ENCODE peak calls at places on chromosomes 11 and 22, in nine cellular contexts. W is stimulated activated CD4-positive, alpha-beta T cell treated with anti-CD3 and anti-CD28 coated beads, Interleukin-1b, Interleukin-23, amount 100 ng/mL, for 24 hours; G is NCI-H460; Z is stimulated activated CD8-positive, alpha-beta memory T cell treated with anti-CD3 and anti-CD28 coated beads, Interleukin-15, amount 100 ng/mL, for 24 hours; K is right atrium auricular region; N is activated CD4-positive, alpha-beta memory T cell treated with anti-CD3 and anti-CD28 coated beads for 36 hours; T is activated naive CD8-positive, alpha-beta T cell treated with anti-CD3 and anti-CD28 coated beads, Interleukin-2, amount 10 ng/mL, durations not matched to agents 7 days and 5 days; B is PC-9; O is activated CD4-positive, alpha-beta T cell treated with anti-CD3 and anti-CD28 coated beads, Interleukin-2, amount 50 U/mL, for 48 hours. P is an unnamed sample.

GRCh38 chr22:23178512-23179254 is 1.6 kb upstream of the BCR start:
- DNase-seq in W (peak; percentile 38), G (peak; percentile 37), Z (peak; percentile 50), K (peak; percentile 66), N (peak; percentile 72), T (peak; percentile 75), B (peak; percentile 51), O (peak; percentile 68), P (no peak)

GRCh38 chr11:27471588-27472397 is 797 bp downstream of the LGR4 start:
- DNase-seq in W (no peak), G (no peak), Z (no peak), K (no peak), N (peak; percentile 19), T (peak; percentile 41), B (peak; percentile 47), O (peak; percentile 11), P (no peak)

GRCh38 chr11:79129702-79130101 is 311.1 kb downstream of the TENM4 start:
- DNase-seq in W (no peak), G (no peak), Z (no peak), K (no peak), N (no peak), T (no peak), B (no peak), O (no peak), P (no peak)

GRCh38 chr11:28760676-28761390 is 652.6 kb downstream of the METTL15 start:
- DNase-seq in W (no peak), G (no peak), Z (no peak), K (no peak), N (no peak), T (no peak), B (peak; percentile 38), O (no peak), P (no peak)

GRCh38 chr11:133663135-133663534 is 130.8 kb upstream of the OPCML start:
- DNase-seq in W (no peak), G (no peak), Z (no peak), K (no peak), N (no peak), T (no peak), B (no peak), O (no peak), P (no peak)

GRCh38 chr11:92916299-92916698 is 53.2 kb upstream of the MTNR1B start:
- DNase-seq in W (no peak), G (no peak), Z (no peak), K (no peak), N (no peak), T (no peak), B (no peak), O (no peak), P (no peak)

GRCh38 chr11:693887-694562 is 997 bp downstream of the DEAF1 start:
- DNase-seq in W (no peak), G (no peak), Z (no peak), K (no peak), N (peak; percentile 16), T (no peak), B (no peak), O (no peak), P (no peak)

GRCh38 chr22:26972281-26972680 is 314.9 kb downstream of the MIAT start:
- DNase-seq in W (no peak), G (no peak), Z (no peak), K (no peak), N (no peak), T (no peak), B (no peak), O (no peak), P (no peak)

GRCh38 chr22:23583836-23584235 is 3.7 kb upstream of the IGLL1 start:
- DNase-seq in W (no peak), G (no peak), Z (no peak), K (no peak), N (no peak), T (no peak), B (no peak), O (no peak), P (no peak)

GRCh38 chr11:27972432-27973170 is 135.4 kb downstream of the KIF18A start:
- DNase-seq in W (no peak), G (no peak), Z (no peak), K (no peak), N (no peak), T (no peak), B (no peak), O (no peak), P (no peak)

GRCh38 chr22:42434748-42435425 is 2.7 kb upstream of the NFAM1 start:
- DNase-seq in W (no peak), G (no peak), Z (no peak), K (no peak), N (no peak), T (no peak), B (no peak), O (no peak), P (no peak)

GRCh38 chr22:43081968-43082367 is 7.2 kb downstream of the TTLL1 start:
- DNase-seq in W (no peak), G (no peak), Z (no peak), K (no peak), N (no peak), T (no peak), B (no peak), O (no peak), P (no peak)

GRCh38 chr22:49768961-49769690 is 58.5 kb downstream of the BRD1 start:
- DNase-seq in W (no peak), G (no peak), Z (no peak), K (no peak), N (no peak), T (peak; percentile 29), B (no peak), O (no peak), P (no peak)

GRCh38 chr11:96045622-96046456 is 121.9 kb upstream of the MTMR2 start:
- DNase-seq in W (no peak), G (no peak), Z (no peak), K (peak; percentile 62), N (no peak), T (no peak), B (no peak), O (no peak), P (peak; percentile 77)

GRCh38 chr11:68956142-68956541 is 24.6 kb downstream of the MRGPRD start:
- DNase-seq in W (no peak), G (no peak), Z (no peak), K (no peak), N (peak; percentile 36), T (no peak), B (no peak), O (peak; percentile 38), P (no peak)

GRCh38 chr22:31080848-31081649 is at the start of gene SMTN:
- DNase-seq in W (peak; percentile 83), G (peak; percentile 80), Z (peak; percentile 68), K (peak; percentile 94), N (peak; percentile 92), T (peak; percentile 96), B (peak; percentile 95), O (peak; percentile 91), P (peak; percentile 96)

GRCh38 chr11:70641366-70641765 is 243.0 kb downstream of the CTTN start:
- DNase-seq in W (no peak), G (no peak), Z (no peak), K (no peak), N (no peak), T (no peak), B (no peak), O (no peak), P (no peak)

GRCh38 chr11:94767701-94768601 is at the start of gene AMOTL1:
- DNase-seq in W (peak; percentile 13), G (peak; percentile 54), Z (no peak), K (peak; percentile 93), N (peak; percentile 34), T (peak; percentile 71), B (peak; percentile 92), O (peak; percentile 11), P (peak; percentile 94)

GRCh38 chr11:117819096-117820040 is 5.2 kb downstream of the FXYD2 start:
- DNase-seq in W (no peak), G (peak; percentile 47), Z (no peak), K (peak; percentile 86), N (peak; percentile 51), T (no peak), B (peak; percentile 69), O (no peak), P (no peak)

P was measured in coronary artery.